ENCODE peak calls at places on chromosomes 5 and 9, in four cellular contexts. N is SK-N-SH, K is mesendoderm, T is GM23248. P is an unnamed sample.

GRCh38 chr5:95644351-95645042 is 2.1 kb upstream of the RFESD start:
- DNase-seq in N (peak; percentile 44), K (peak; percentile 84), T (peak; percentile 74), P (peak; percentile 60)

GRCh38 chr5:150562832-150563231 is 54.9 kb downstream of the NDST1 start:
- DNase-seq in N (no peak), K (peak; percentile 74), T (peak; percentile 63), P (peak; percentile 40)

GRCh38 chr5:65482727-65483473 is 1.2 kb upstream of the ADAMTS6 start:
- DNase-seq in N (peak; percentile 40), K (peak; percentile 86), T (peak; percentile 73), P (peak; percentile 32)

GRCh38 chr5:178739452-178740180 is 9.2 kb upstream of the ZNF354A start:
- DNase-seq in N (no peak), K (no peak), T (no peak), P (no peak)

GRCh38 chr5:142618125-142618524 is 67.8 kb downstream of the FGF1 start:
- DNase-seq in N (no peak), K (no peak), T (peak; percentile 87), P (no peak)

GRCh38 chr5:56668996-56669395 is 146.4 kb upstream of the MAP3K1 start:
- DNase-seq in N (no peak), K (no peak), T (no peak), P (no peak)

GRCh38 chr5:140868721-140869554 is at the start of gene PCDHA11:
- DNase-seq in N (no peak), K (peak; percentile 84), T (peak; percentile 2), P (peak; percentile 63)

GRCh38 chr9:75017378-75017777 is 10.7 kb downstream of the CARNMT1 start:
- DNase-seq in N (no peak), K (no peak), T (no peak), P (no peak)

GRCh38 chr5:154484393-154484944 is 6.4 kb upstream of the HAND1 start:
- DNase-seq in N (no peak), K (no peak), T (no peak), P (peak; percentile 32)

GRCh38 chr5:139473565-139473964 is 2.8 kb downstream of the SMIM33 start:
- DNase-seq in N (peak; percentile 15), K (no peak), T (peak; percentile 58), P (no peak)

GRCh38 chr5:58505971-58506640 is 14.9 kb downstream of the GAPT start:
- DNase-seq in N (no peak), K (no peak), T (no peak), P (no peak)
- H3K27me3 ChIP-seq in N (no peaks in the 10 kb centered on the region), K (no peaks in the 10 kb centered on the region), T (peaks cover 11% of the 10 kb centered on the region), P (no peaks in the 10 kb centered on the region)

GRCh38 chr9:136366826-136367225 is 3.3 kb upstream of the DNLZ start:
- DNase-seq in N (no peak), K (no peak), T (no peak), P (no peak)

GRCh38 chr9:136364942-136365774 is 1.6 kb upstream of the DNLZ start:
- DNase-seq in N (peak; percentile 96), K (no peak), T (no peak), P (no peak)

GRCh38 chr9:136365775-136366223 is 2.3 kb upstream of the DNLZ start:
- DNase-seq in N (no peak), K (no peak), T (no peak), P (no peak)

GRCh38 chr9:136368190-136368589 is 4.6 kb upstream of the DNLZ start:
- DNase-seq in N (no peak), K (no peak), T (no peak), P (no peak)

DNA sequence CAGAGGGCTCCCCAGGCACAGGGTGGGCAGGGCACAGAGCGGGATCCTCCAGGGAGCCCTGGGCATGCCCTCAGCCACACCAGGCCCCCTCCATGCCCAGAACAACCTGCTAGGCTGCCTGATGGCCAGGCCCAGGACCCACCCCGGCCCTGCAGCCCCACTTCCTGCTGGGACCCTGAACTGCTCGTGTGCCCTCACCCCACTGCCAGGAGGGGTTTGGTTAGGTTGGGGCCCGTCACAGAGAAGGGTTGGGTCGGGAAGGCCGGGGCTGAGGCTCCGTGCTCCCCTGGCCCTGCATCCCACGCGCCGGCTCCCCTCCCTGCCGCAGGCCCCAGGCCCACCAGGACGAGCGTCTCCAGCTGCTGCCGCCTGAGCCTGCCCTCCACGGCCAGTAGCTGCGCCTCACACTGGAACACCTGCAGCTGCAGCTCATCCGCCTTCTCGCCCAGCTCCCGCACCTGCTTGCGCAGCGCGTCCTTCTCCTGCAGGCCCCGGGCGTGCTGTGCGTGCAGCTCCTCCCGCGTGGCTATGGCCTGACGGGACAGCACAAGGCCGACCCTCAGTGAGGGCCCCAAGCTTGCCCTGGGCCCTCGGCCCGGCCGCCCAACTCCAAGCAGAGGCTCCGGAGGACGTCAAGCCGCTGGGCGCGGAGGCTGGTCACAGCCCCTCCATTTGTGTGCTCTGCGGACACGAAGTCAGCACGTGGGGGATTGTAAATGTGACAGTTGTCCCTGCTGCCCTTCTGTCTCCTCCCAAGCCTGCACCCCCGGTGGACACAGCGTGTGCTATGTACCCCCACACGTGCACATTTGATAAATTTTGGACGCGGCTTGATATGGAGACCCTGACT is 4.0 kb upstream of the DNLZ start:
- DNase-seq in N (no peak), K (no peak), T (no peak), P (no peak)
- H3K9ac ChIP-seq in N (no peak overlapping the region), K (no peak overlapping the region), T (no peak overlapping the region), P (no peak overlapping the region)

GRCh38 chr9:101453776-101454570 is 18.4 kb upstream of the ALDOB start:
- DNase-seq in N (no peak), K (no peak), T (peak; percentile 24), P (no peak)
- H3K27me3 ChIP-seq in N (no peaks in the 10 kb centered on the region), K (no peaks in the 10 kb centered on the region), T (peaks cover 7% of the 10 kb centered on the region), P (no peaks in the 10 kb centered on the region)

DNA sequence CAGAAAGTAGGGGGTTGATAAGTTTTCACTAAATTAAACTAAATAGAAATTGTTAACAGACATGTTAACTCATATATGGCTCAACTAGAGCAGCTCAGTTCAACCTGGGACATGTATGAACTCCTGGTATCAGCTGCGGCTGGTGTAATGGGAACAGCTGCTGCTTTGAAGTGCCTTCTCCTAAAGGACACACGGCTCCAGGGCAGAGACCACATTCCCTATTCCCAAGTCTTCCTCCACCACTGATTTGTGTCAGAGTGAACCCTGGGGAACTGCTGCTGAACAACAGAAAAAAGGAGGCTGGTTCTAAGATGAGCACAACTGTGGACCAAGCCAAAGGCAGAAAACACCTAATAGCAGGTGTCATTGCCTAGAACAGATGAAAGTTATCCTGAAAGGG is 71.1 kb downstream of the MAPKAP1 start:
- DNase-seq in N (no peak), K (no peak), T (no peak), P (no peak)
- H3K9ac ChIP-seq in N (no peak overlapping the region), K (no peak overlapping the region), T (no peak overlapping the region), P (no peak overlapping the region)

GRCh38 chr5:321726-322251 is 275 bp downstream of the AHRR start:
- DNase-seq in N (no peak), K (no peak), T (peak; percentile 47), P (no peak)
- H3K27me3 ChIP-seq in N (peaks cover 13% of the 10 kb centered on the region), K (peaks cover 29% of the 10 kb centered on the region), T (no peaks in the 10 kb centered on the region), P (peaks cover 68% of the 10 kb centered on the region)

GRCh38 chr9:107486674-107487520 is 2.7 kb downstream of the KLF4 start:
- DNase-seq in N (no peak), K (peak; percentile 36), T (peak; percentile 45), P (no peak)
- H3K9ac ChIP-seq in N (no peak overlapping the region), K (peak overlapping the region; percentile 38), T (peak overlapping the region; percentile 96), P (no peak overlapping the region)

P was measured in neural progenitor cell.